ENCODE peak calls at places on chromosomes 16 and 17, in eight cellular contexts. L is left ventricle myocardium inferior, A is gastrocnemius medialis, N is lower lobe of right lung, F is PC-9, Z is upper lobe of right lung, X is OCI-LY7, V is mammary epithelial cell. T is an unnamed sample.

GRCh38 chr16:86755571-86756006 is 177.2 kb downstream of the FOXL1 start:
- DNase-seq in Z (no peak), V (no peak), A (no peak), N (no peak), L (peak; percentile 83), F (no peak), X (no peak), T (peak; percentile 66)

GRCh38 chr17:43517615-43518386 is 28.3 kb downstream of the ETV4 start:
- DNase-seq in L (no peak), X (no peak), Z (no peak), V (peak; percentile 9), A (no peak), F (no peak), N (no peak), T (no peak)

GRCh38 chr17:15909481-15909991 is 35.4 kb upstream of the ADORA2B start:
- DNase-seq in L (peak; percentile 38), A (no peak), F (no peak), V (no peak), X (no peak), Z (no peak), N (no peak), T (no peak)

GRCh38 chr17:50117202-50118040 is 12.5 kb downstream of the SAMD14 start:
- DNase-seq in F (peak; percentile 62), N (peak; percentile 68), A (no peak), V (peak; percentile 42), X (peak; percentile 38), Z (peak; percentile 82), L (no peak), T (peak; percentile 85)

GRCh38 chr17:17067277-17067676 is 25.0 kb downstream of the MPRIP start:
- DNase-seq in X (no peak), V (peak; percentile 62), A (no peak), F (peak; percentile 49), N (no peak), Z (peak; percentile 11), L (no peak), T (no peak)

GRCh38 chr17:58570758-58571157 is 56.3 kb upstream of the MTMR4 start:
- DNase-seq in A (no peak), N (no peak), F (no peak), Z (no peak), X (no peak), L (no peak), V (no peak), T (no peak)

GRCh38 chr17:65523411-65523810 is 38.0 kb downstream of the AXIN2 start:
- DNase-seq in Z (no peak), V (no peak), A (no peak), N (no peak), L (no peak), X (no peak), F (no peak), T (no peak)

GRCh38 chr17:20992987-20993862 is 49.6 kb downstream of the USP22 start:
- DNase-seq in A (peak; percentile 45), V (peak; percentile 47), Z (peak; percentile 69), F (peak; percentile 83), X (peak; percentile 74), N (no peak), L (peak; percentile 61), T (peak; percentile 76)

GRCh38 chr16:12009922-12010321 is 33.4 kb downstream of the SNX29 start:
- DNase-seq in N (no peak), V (no peak), F (no peak), Z (no peak), L (no peak), A (no peak), X (no peak), T (no peak)

GRCh38 chr16:66486773-66487579 is 59.9 kb downstream of the BEAN1 start:
- DNase-seq in A (peak; percentile 28), N (no peak), L (no peak), Z (no peak), V (peak; percentile 52), F (peak; percentile 92), X (no peak), T (no peak)

GRCh38 chr17:32697728-32698625 is 178.9 kb downstream of the MYO1D start:
- DNase-seq in L (no peak), F (no peak), A (no peak), N (no peak), Z (no peak), X (no peak), V (peak; percentile 67), T (no peak)

GRCh38 chr16:69064789-69065313 is 40.6 kb upstream of the HAS3 start:
- DNase-seq in Z (no peak), F (no peak), V (no peak), L (no peak), X (no peak), N (no peak), A (peak; percentile 83), T (peak; percentile 81)

GRCh38 chr17:82753201-82753464 is 1.3 kb downstream of the TBCD start:
- DNase-seq in N (no peak), Z (no peak), F (no peak), V (no peak), X (no peak), L (no peak), A (no peak), T (peak; percentile 30)

GRCh38 chr17:82752371-82753200 is 721 bp downstream of the TBCD start:
- DNase-seq in N (peak; percentile 56), A (no peak), X (peak; percentile 46), L (no peak), F (peak; percentile 37), Z (peak; percentile 76), V (peak; percentile 31), T (peak; percentile 64)

GRCh38 chr17:82750241-82750905 is 1.5 kb upstream of the TBCD start:
- DNase-seq in L (no peak), F (no peak), X (no peak), V (no peak), Z (no peak), A (no peak), N (peak; percentile 48), T (peak; percentile 53)

GRCh38 chr17:82751171-82751570 is 694 bp upstream of the TBCD start:
- DNase-seq in F (no peak), N (no peak), Z (no peak), X (no peak), V (no peak), A (no peak), L (peak; percentile 39), T (no peak)

DNA sequence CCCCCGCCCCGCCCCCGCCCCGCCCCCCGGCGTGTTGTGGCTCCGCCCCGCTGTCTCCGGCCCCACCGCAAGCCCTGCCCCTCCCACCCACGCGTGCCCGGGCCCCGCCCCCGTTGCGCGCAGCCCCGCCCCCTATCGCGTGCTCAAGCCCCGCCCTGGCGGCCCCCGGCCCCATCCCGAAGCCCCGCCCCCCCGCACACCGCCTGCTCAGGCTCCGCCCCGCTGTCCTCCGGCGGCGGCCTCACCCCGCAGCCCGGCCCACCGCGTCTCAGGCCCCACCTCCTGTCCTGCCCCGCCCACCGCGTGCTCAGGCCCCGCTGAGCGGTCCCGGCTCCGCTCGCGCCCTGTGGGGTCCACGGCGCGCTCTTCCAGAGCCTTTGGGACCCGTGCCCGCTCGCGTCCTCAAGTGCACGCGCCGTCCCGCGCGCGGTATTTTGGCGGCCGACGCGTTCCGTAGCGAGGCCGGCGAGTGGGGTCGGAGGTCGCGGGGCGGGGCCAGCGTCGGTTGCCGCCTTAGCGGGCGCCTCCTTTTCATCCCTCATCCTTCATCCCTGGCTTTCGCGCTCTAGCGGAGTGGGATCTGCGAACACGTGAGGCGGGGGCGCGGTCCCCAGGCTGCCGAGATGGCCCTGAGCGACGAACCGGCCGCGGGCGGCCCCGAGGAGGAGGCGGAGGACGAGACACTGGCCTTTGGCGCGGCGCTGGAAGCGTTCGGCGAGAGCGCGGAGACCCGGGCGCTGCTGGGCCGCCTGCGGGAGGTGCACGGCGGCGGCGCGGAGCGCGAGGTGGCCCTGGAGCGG is at the start of gene TBCD:
- DNase-seq in Z (peak; percentile 94), X (peak; percentile 93), N (peak; percentile 91), A (peak; percentile 83), V (peak; percentile 89), F (peak; percentile 81), L (peak; percentile 88), T (peak; percentile 91)
- TF ChIP-seq CTCF in Z (no peak), X (no peak), N (no peak), A (no peak), V (no peak), F (no peak), L (no peak), T (no peak)

GRCh38 chr17:35645923-35646322 is 58.8 kb downstream of the AP2B1 start:
- DNase-seq in V (no peak), N (no peak), X (no peak), L (no peak), A (no peak), Z (no peak), F (no peak), T (no peak)

GRCh38 chr17:35640977-35641526 is 53.9 kb downstream of the AP2B1 start:
- DNase-seq in A (no peak), L (no peak), Z (no peak), N (no peak), X (no peak), V (no peak), F (no peak), T (no peak)
- H3K27ac ChIP-seq in A (no peak overlapping the region), L (no peak overlapping the region), Z (no peak overlapping the region), N (no peak overlapping the region), X (no peak overlapping the region), V (no peak overlapping the region), F (no peak overlapping the region), T (no peak overlapping the region)

DNA sequence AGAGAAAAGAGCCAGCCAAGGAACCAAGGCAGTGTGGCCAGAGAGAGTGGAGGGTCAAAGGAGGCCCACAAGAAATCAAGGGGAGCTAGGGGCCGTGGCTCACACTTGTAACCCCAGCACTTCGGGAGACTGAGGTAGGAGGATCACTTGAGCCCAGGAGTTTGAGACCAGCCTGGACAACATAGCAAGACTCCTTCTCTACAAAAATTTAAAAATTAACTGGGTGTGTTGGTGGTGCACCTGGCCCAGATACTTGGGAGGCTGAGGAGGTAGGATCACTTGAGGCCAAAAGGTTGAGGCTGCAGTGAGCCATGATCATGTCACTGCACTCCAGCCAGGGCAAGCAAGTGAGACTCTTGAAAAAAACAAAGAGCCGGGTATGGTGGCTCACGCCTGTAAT is 18.9 kb upstream of the TFAP4 start:
- DNase-seq in L (no peak), Z (no peak), X (no peak), V (no peak), N (no peak), A (no peak), F (no peak), T (no peak)
- TF ChIP-seq CTCF in L (no peak), Z (no peak), X (no peak), V (no peak), N (no peak), A (no peak), F (no peak), T (no peak)

GRCh38 chr17:52148288-52148968 is 10.1 kb downstream of the CA10 start:
- DNase-seq in X (no peak), A (no peak), F (no peak), L (no peak), N (no peak), Z (no peak), V (no peak), T (no peak)
- H3K27ac ChIP-seq in X (no peak overlapping the region), A (no peak overlapping the region), F (no peak overlapping the region), L (no peak overlapping the region), N (no peak overlapping the region), Z (no peak overlapping the region), V (peak overlapping the region; percentile 92), T (no peak overlapping the region)